ENCODE peak calls at places on chromosomes 11 and 22, in seven cellular contexts. X is stimulated activated effector memory CD8-positive, alpha-beta T cell treated with anti-CD3 and anti-CD28 coated beads, Interleukin-12 subunit alpha, Interleukin-12 subunit beta, amount 100 ng/mL, for 72 hours; U is PC-3; E is stimulated activated naive CD8-positive, alpha-beta T cell treated with anti-CD3 and anti-CD28 coated beads, Interleukin-15, Interleukin-2, amounts not matched to agents 100 U/mL and 50 U/mL, for 24 hours; K is pancreas; R is activated CD8-positive, alpha-beta memory T cell treated with anti-CD3 and anti-CD28 coated beads, Interleukin-2, amount 10 ng/mL, durations not matched to agents 7 days and 5 days; H is Right ventricle myocardium inferior. Z is an unnamed sample.

GRCh38 chr22:19174106-19175025 is 4.2 kb downstream of the SLC25A1 start:
- ATAC-seq in X (no peak), U (no peak), E (no peak), K (no peak), R (no peak), H (no peak), Z (no peak)

GRCh38 chr22:38172489-38173155 is 9.0 kb downstream of the PLA2G6 start:
- ATAC-seq in X (peak; percentile 75), U (peak; percentile 68), E (peak; percentile 35), K (peak; percentile 90), R (peak; percentile 59), H (peak; percentile 62), Z (peak; percentile 48)

GRCh38 chr11:44351898-44352498 is 42.1 kb upstream of the ALX4 start:
- ATAC-seq in X (no peak), U (no peak), E (no peak), K (no peak), R (no peak), H (no peak), Z (no peak)

GRCh38 chr11:120335596-120335927 is 651 bp upstream of the ARHGEF12 start:
- ATAC-seq in X (peak; percentile 40), U (peak; percentile 11), E (peak; percentile 17), K (peak; percentile 48), R (peak; percentile 22), H (peak; percentile 27), Z (no peak)

GRCh38 chr11:80586464-80586863 is 1145.6 kb upstream of the TENM4 start:
- ATAC-seq in X (no peak), U (no peak), E (no peak), K (no peak), R (no peak), H (no peak), Z (no peak)

GRCh38 chr22:31692186-31692886 is 30.3 kb upstream of the PISD start:
- ATAC-seq in X (peak; percentile 93), U (peak; percentile 73), E (peak; percentile 72), K (no peak), R (peak; percentile 91), H (no peak), Z (no peak)

GRCh38 chr22:26592368-26593015 is 2.6 kb upstream of the TPST2 start:
- ATAC-seq in X (peak; percentile 74), U (no peak), E (peak; percentile 53), K (no peak), R (peak; percentile 59), H (no peak), Z (no peak)

GRCh38 chr11:62169448-62169847 is 20.6 kb upstream of the SCGB1D1 start:
- ATAC-seq in X (no peak), U (no peak), E (no peak), K (no peak), R (no peak), H (peak; percentile 59), Z (no peak)

GRCh38 chr22:50656122-50657070 is 16.2 kb upstream of the SHANK3 start:
- ATAC-seq in X (no peak), U (peak; percentile 84), E (peak; percentile 9), K (peak; percentile 34), R (no peak), H (peak; percentile 52), Z (peak; percentile 85)

GRCh38 chr11:18524248-18524647 is 2.5 kb downstream of the TSG101 start:
- ATAC-seq in X (no peak), U (no peak), E (no peak), K (no peak), R (no peak), H (no peak), Z (no peak)

GRCh38 chr22:20211409-20211996 is 56.6 kb downstream of the RTN4R start:
- ATAC-seq in X (no peak), U (no peak), E (no peak), K (no peak), R (no peak), H (no peak), Z (no peak)

GRCh38 chr11:65262381-65262680 is 569 bp downstream of the POLA2 start:
- ATAC-seq in X (no peak), U (no peak), E (peak; percentile 16), K (no peak), R (no peak), H (no peak), Z (no peak)

GRCh38 chr22:42172385-42173172 is 42.0 kb upstream of the CYP2D6 start:
- ATAC-seq in X (no peak), U (no peak), E (no peak), K (no peak), R (no peak), H (no peak), Z (no peak)

GRCh38 chr22:26565181-26565580 is 24.8 kb downstream of the TPST2 start:
- ATAC-seq in X (no peak), U (no peak), E (no peak), K (peak; percentile 80), R (no peak), H (no peak), Z (no peak)

GRCh38 chr11:86623736-86624135 is 48.7 kb downstream of the ME3 start:
- ATAC-seq in X (no peak), U (no peak), E (no peak), K (no peak), R (no peak), H (no peak), Z (no peak)

GRCh38 chr11:132943737-132944556 is 588.4 kb downstream of the OPCML start:
- ATAC-seq in X (peak; percentile 9), U (no peak), E (no peak), K (peak; percentile 42), R (no peak), H (no peak), Z (no peak)

GRCh38 chr11:34929794-34930763 is 13.7 kb downstream of the PDHX start:
- ATAC-seq in X (no peak), U (no peak), E (no peak), K (peak; percentile 87), R (no peak), H (no peak), Z (no peak)

GRCh38 chr11:95088946-95089619 is 563 bp upstream of the ENDOD1 start:
- ATAC-seq in X (peak; percentile 67), U (no peak), E (peak; percentile 38), K (peak; percentile 57), R (peak; percentile 56), H (peak; percentile 67), Z (peak; percentile 76)

GRCh38 chr11:123590296-123590912 is 64.0 kb downstream of the SCN3B start:
- ATAC-seq in X (no peak), U (peak; percentile 96), E (no peak), K (peak; percentile 78), R (no peak), H (no peak), Z (peak; percentile 44)

GRCh38 chr11:34616086-34616485 is 4.8 kb upstream of the EHF start:
- ATAC-seq in X (no peak), U (no peak), E (no peak), K (no peak), R (no peak), H (no peak), Z (no peak)

GRCh38 chr22:35119494-35119893 is 53.5 kb downstream of the ISX start:
- ATAC-seq in X (no peak), U (no peak), E (no peak), K (no peak), R (no peak), H (no peak), Z (no peak)

GRCh38 chr11:7486731-7487130 is 1.4 kb downstream of the OLFML1 start:
- ATAC-seq in X (no peak), U (no peak), E (no peak), K (no peak), R (no peak), H (no peak), Z (no peak)

Z was measured in gastroesophageal sphincter.